ENCODE peak calls at places on chromosomes 1 and 21, in six cellular contexts. One of them, this sample, is unnamed.
A peak's percentile ranks its signal among the peaks of the same experiment; 100 is the strongest.

GRCh38 chr21:38494688-38495087 is 3.6 kb downstream of the ERG start:
- DNase-seq in dorsolateral prefrontal cortex: no peak
- DNase-seq in psoas muscle: no peak
- DNase-seq in HL-60: no peak
- DNase-seq in stomach: no peak
- DNase-seq in thoracic aorta: no peak
- DNase-seq in this sample: no peak

GRCh38 chr21:17051054-17051453 is 461.8 kb upstream of the CXADR start:
- DNase-seq in psoas muscle: no peak
- DNase-seq in HL-60: no peak
- DNase-seq in thoracic aorta: no peak
- DNase-seq in dorsolateral prefrontal cortex: no peak
- DNase-seq in stomach: no peak
- DNase-seq in this sample: peak; percentile 25

GRCh38 chr1:213656482-213656881 is 331.3 kb upstream of the PROX1 start:
- DNase-seq in thoracic aorta: no peak
- DNase-seq in dorsolateral prefrontal cortex: no peak
- DNase-seq in stomach: no peak
- DNase-seq in HL-60: no peak
- DNase-seq in psoas muscle: no peak
- DNase-seq in this sample: no peak

GRCh38 chr1:220498188-220498587 is 29.7 kb upstream of the MARK1 start:
- DNase-seq in thoracic aorta: no peak
- DNase-seq in HL-60: no peak
- DNase-seq in psoas muscle: no peak
- DNase-seq in dorsolateral prefrontal cortex: no peak
- DNase-seq in stomach: no peak
- DNase-seq in this sample: peak; percentile 90

GRCh38 chr1:172378109-172378755 is 42.3 kb upstream of the C1orf105 start:
- DNase-seq in thoracic aorta: no peak
- DNase-seq in psoas muscle: no peak
- DNase-seq in HL-60: no peak
- DNase-seq in dorsolateral prefrontal cortex: no peak
- DNase-seq in stomach: no peak
- DNase-seq in this sample: no peak

GRCh38 chr1:219902951-219903350 is 25.4 kb downstream of the SLC30A10 start:
- DNase-seq in thoracic aorta: no peak
- DNase-seq in HL-60: no peak
- DNase-seq in stomach: no peak
- DNase-seq in psoas muscle: no peak
- DNase-seq in dorsolateral prefrontal cortex: no peak
- DNase-seq in this sample: no peak

GRCh38 chr1:65420590-65421340 is at the start of the genes LEPR and LEPROT:
- DNase-seq in dorsolateral prefrontal cortex: peak; percentile 7
- DNase-seq in HL-60: no peak
- DNase-seq in thoracic aorta: no peak
- DNase-seq in psoas muscle: no peak
- DNase-seq in stomach: no peak
- DNase-seq in this sample: no peak

GRCh38 chr1:171833091-171833822 is 8.0 kb upstream of the DNM3 start:
- DNase-seq in psoas muscle: no peak
- DNase-seq in stomach: no peak
- DNase-seq in HL-60: no peak
- DNase-seq in thoracic aorta: no peak
- DNase-seq in dorsolateral prefrontal cortex: no peak
- DNase-seq in this sample: no peak

GRCh38 chr1:175823401-175823800 is 80.0 kb upstream of the TNR start:
- DNase-seq in psoas muscle: no peak
- DNase-seq in thoracic aorta: no peak
- DNase-seq in HL-60: no peak
- DNase-seq in stomach: no peak
- DNase-seq in dorsolateral prefrontal cortex: no peak
- DNase-seq in this sample: peak; percentile 49

GRCh38 chr1:119438761-119439160 is 23.8 kb downstream of the HSD3B2 start:
- DNase-seq in psoas muscle: no peak
- DNase-seq in dorsolateral prefrontal cortex: no peak
- DNase-seq in stomach: no peak
- DNase-seq in thoracic aorta: no peak
- DNase-seq in HL-60: no peak
- DNase-seq in this sample: no peak

GRCh38 chr1:22878626-22879025 is 94.0 kb downstream of the LACTBL1 start:
- DNase-seq in HL-60: no peak
- DNase-seq in dorsolateral prefrontal cortex: no peak
- DNase-seq in stomach: no peak
- DNase-seq in psoas muscle: no peak
- DNase-seq in thoracic aorta: no peak
- DNase-seq in this sample: peak; percentile 53

GRCh38 chr1:153565529-153566374 is at the start of gene S100A2:
- DNase-seq in psoas muscle: peak; percentile 72
- DNase-seq in stomach: peak; percentile 46
- DNase-seq in HL-60: peak; percentile 70
- DNase-seq in dorsolateral prefrontal cortex: no peak
- DNase-seq in thoracic aorta: peak; percentile 66
- DNase-seq in this sample: peak; percentile 99

GRCh38 chr1:20152599-20152930 is 13.4 kb downstream of the PLA2G2F start:
- DNase-seq in HL-60: no peak
- DNase-seq in stomach: no peak
- DNase-seq in psoas muscle: no peak
- DNase-seq in dorsolateral prefrontal cortex: no peak
- DNase-seq in thoracic aorta: no peak
- DNase-seq in this sample: no peak

GRCh38 chr1:117611121-117611601 is 5.3 kb downstream of the TENT5C start:
- DNase-seq in stomach: no peak
- DNase-seq in psoas muscle: no peak
- DNase-seq in thoracic aorta: no peak
- DNase-seq in dorsolateral prefrontal cortex: no peak
- DNase-seq in HL-60: no peak
- DNase-seq in this sample: no peak

GRCh38 chr1:16145030-16145987 is 10.6 kb downstream of the EPHA2 start:
- DNase-seq in stomach: peak; percentile 94
- DNase-seq in dorsolateral prefrontal cortex: peak; percentile 23
- DNase-seq in thoracic aorta: peak; percentile 64
- DNase-seq in HL-60: no peak
- DNase-seq in psoas muscle: peak; percentile 83
- DNase-seq in this sample: peak; percentile 86

GRCh38 chr1:203428981-203429599 is 46.5 kb upstream of the PRELP start:
- DNase-seq in HL-60: no peak
- DNase-seq in dorsolateral prefrontal cortex: no peak
- DNase-seq in stomach: peak; percentile 55
- DNase-seq in psoas muscle: no peak
- DNase-seq in thoracic aorta: no peak
- DNase-seq in this sample: peak; percentile 15

GRCh38 chr21:42171091-42172053 is 47.6 kb upstream of the ABCG1 start:
- DNase-seq in psoas muscle: no peak
- DNase-seq in thoracic aorta: no peak
- DNase-seq in stomach: peak; percentile 71
- DNase-seq in dorsolateral prefrontal cortex: no peak
- DNase-seq in HL-60: no peak
- DNase-seq in this sample: peak; percentile 94

GRCh38 chr21:41547111-41547510 is 39.2 kb upstream of the TMPRSS2 start:
- DNase-seq in stomach: no peak
- DNase-seq in psoas muscle: no peak
- DNase-seq in HL-60: no peak
- DNase-seq in dorsolateral prefrontal cortex: peak; percentile 14
- DNase-seq in thoracic aorta: no peak
- DNase-seq in this sample: no peak

GRCh38 chr1:7726623-7727022 is 44.5 kb upstream of the VAMP3 start:
- DNase-seq in stomach: no peak
- DNase-seq in psoas muscle: no peak
- DNase-seq in HL-60: no peak
- DNase-seq in thoracic aorta: no peak
- DNase-seq in dorsolateral prefrontal cortex: no peak
- DNase-seq in this sample: peak; percentile 8

GRCh38 chr1:8905582-8906191 is 27.2 kb upstream of the ENO1 start:
- DNase-seq in psoas muscle: no peak
- DNase-seq in dorsolateral prefrontal cortex: no peak
- DNase-seq in thoracic aorta: no peak
- DNase-seq in HL-60: no peak
- DNase-seq in stomach: no peak
- DNase-seq in this sample: peak; percentile 53

GRCh38 chr1:36497207-36497606 is 14.5 kb upstream of the CSF3R start:
- DNase-seq in stomach: no peak
- DNase-seq in psoas muscle: no peak
- DNase-seq in dorsolateral prefrontal cortex: no peak
- DNase-seq in thoracic aorta: no peak
- DNase-seq in HL-60: no peak
- DNase-seq in this sample: peak; percentile 34

GRCh38 chr1:201156819-201157218 is 2.5 kb upstream of the TMEM9 start:
- DNase-seq in dorsolateral prefrontal cortex: no peak
- DNase-seq in psoas muscle: no peak
- DNase-seq in thoracic aorta: no peak
- DNase-seq in stomach: no peak
- DNase-seq in HL-60: no peak
- DNase-seq in this sample: no peak

GRCh38 chr1:204104331-204105222 is 31.7 kb downstream of the SOX13 start:
- DNase-seq in psoas muscle: no peak
- DNase-seq in thoracic aorta: no peak
- DNase-seq in stomach: peak; percentile 44
- DNase-seq in HL-60: no peak
- DNase-seq in dorsolateral prefrontal cortex: no peak
- DNase-seq in this sample: peak; percentile 49

GRCh38 chr1:174153085-174153824 is 6.1 kb upstream of the RABGAP1L start:
- DNase-seq in HL-60: no peak
- DNase-seq in dorsolateral prefrontal cortex: no peak
- DNase-seq in psoas muscle: no peak
- DNase-seq in thoracic aorta: no peak
- DNase-seq in stomach: no peak
- DNase-seq in this sample: peak; percentile 91

DNA sequence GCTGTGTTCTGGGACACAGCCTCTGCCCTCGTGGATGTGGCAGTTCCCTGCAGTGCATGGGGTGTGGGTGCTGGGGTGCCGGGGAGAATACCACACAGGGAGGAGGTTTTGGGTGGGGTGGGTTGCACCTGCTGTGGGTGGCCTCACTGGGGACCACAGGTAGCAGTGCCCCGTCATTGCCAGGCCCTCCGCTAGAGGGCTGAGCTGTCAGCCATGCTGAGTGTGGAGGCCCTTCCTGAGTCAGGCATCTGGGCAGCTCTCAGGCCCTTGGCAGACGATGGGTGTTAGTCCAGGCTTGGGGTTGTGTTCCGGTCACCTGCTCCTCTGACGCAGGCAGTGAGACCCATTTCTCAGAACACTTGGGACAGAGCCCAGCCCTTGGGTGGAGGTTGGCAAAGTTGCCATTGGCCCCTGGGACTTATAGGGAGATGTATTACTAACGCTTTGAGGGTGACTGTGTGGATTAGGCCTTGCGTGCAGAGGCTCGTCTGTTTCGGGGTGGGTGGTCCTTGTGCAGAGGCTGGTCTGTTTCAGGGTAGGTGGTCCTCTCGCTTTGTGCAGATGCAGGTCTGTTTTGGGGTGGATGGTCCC is 23.9 kb downstream of the PCNT start:
- DNase-seq in thoracic aorta: no peak
- DNase-seq in psoas muscle: peak; percentile 97
- DNase-seq in dorsolateral prefrontal cortex: no peak
- DNase-seq in HL-60: no peak
- DNase-seq in stomach: no peak
- DNase-seq in this sample: no peak
- TF ChIP-seq CTCF in thoracic aorta: peak; percentile 28
- TF ChIP-seq CTCF in psoas muscle: peak; percentile 78
- TF ChIP-seq CTCF in dorsolateral prefrontal cortex: no peak
- TF ChIP-seq CTCF in HL-60: peak; percentile 40
- TF ChIP-seq CTCF in stomach: no peak
- TF ChIP-seq CTCF in this sample: peak; percentile 5

DNA sequence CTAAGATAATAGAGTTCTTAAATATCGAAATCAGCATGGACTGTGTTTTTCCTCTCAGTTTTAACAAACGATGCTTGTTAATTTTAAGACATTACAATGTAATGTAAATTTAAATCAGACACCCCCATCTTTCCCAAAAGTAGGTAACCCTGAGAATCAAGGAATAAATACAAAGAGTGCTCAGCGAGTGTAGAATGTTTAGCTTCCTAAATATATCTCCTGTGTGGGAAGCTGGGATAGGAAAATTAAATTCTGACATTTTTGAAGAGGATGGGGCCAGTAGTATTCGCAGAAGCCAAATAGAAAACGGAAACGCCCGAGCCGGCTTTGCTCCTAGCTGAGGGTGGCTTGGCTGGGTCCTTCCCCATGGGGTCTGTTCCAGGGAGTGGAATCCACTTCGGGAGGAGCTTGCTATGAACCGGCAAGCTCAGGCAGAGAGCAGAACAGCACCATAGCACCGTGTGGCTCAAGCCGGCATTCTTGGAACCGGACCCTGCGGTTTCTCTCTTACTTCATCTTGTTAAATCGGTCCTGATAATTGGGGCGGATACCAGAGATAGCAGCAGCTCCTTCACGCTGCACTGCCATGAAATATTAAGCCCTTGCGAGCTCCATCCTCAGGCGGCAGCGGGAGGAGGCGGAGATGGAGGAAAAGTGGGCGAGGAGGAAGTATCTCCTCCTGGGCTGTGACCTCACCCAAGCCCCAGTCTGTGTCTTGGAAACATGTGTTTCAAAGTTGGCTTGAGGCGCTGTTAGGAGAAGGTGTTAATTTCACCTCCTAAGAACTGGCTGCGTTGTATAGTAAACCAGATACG is 24.9 kb downstream of the MAP3K7CL start:
- DNase-seq in thoracic aorta: no peak
- DNase-seq in HL-60: no peak
- DNase-seq in psoas muscle: peak; percentile 82
- DNase-seq in stomach: no peak
- DNase-seq in dorsolateral prefrontal cortex: no peak
- DNase-seq in this sample: peak; percentile 63
- H3K4me3 ChIP-seq in thoracic aorta: peak overlapping the region; percentile 66
- H3K4me3 ChIP-seq in HL-60: no peak overlapping the region
- H3K4me3 ChIP-seq in psoas muscle: peak overlapping the region; percentile 34
- H3K4me3 ChIP-seq in stomach: peak overlapping the region; percentile 12
- H3K4me3 ChIP-seq in dorsolateral prefrontal cortex: peak overlapping the region; percentile 43
- H3K4me3 ChIP-seq in this sample: no peak overlapping the region

DNA sequence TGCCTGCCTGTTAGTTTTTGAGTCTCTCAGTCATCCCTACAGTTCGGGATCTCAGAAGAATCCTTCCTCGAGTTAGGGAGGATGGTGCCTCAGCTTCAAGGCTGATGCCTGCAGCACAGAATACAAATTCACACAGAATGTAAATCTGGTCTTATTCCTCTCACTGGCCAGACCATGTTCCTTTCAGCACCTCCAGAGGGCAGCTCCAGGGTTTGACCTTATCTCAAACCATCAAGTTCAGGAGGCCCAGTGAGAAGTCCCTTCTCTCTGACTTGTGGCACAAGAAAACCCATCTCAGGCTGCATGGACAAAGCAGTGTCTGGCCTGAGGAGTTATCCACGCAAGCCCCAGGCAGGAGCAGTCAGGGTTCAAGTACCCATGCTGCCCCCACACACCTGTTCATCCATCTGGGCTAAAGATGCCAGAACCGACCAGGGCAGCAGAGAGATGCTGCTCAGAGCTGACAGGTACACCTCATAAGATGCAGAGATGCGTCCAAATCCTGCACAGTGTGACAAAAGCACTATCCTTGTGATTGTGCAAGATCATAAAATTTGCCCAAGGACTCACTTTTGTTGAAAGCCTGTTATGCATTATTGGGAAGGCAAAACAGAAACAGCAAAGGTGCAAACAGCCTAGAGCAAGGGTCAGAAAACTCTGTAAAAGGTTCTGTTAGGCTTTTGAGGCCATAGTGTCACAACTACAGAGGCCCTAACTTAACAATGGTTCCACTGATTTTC is 49.8 kb downstream of the BCAR3 start:
- DNase-seq in HL-60: no peak
- DNase-seq in thoracic aorta: no peak
- DNase-seq in psoas muscle: no peak
- DNase-seq in dorsolateral prefrontal cortex: no peak
- DNase-seq in stomach: no peak
- DNase-seq in this sample: no peak
- TF ChIP-seq CTCF in HL-60: no peak
- TF ChIP-seq CTCF in thoracic aorta: no peak
- TF ChIP-seq CTCF in psoas muscle: peak; percentile 15
- TF ChIP-seq CTCF in dorsolateral prefrontal cortex: no peak
- TF ChIP-seq CTCF in stomach: no peak
- TF ChIP-seq CTCF in this sample: no peak

GRCh38 chr1:67427947-67428346 is 2.3 kb downstream of the SERBP1 start:
- DNase-seq in dorsolateral prefrontal cortex: no peak
- DNase-seq in psoas muscle: no peak
- DNase-seq in stomach: no peak
- DNase-seq in HL-60: no peak
- DNase-seq in thoracic aorta: no peak
- DNase-seq in this sample: no peak
- H3K4me3 ChIP-seq in dorsolateral prefrontal cortex: peak overlapping the region; percentile 88
- H3K4me3 ChIP-seq in psoas muscle: peak overlapping the region; percentile 89
- H3K4me3 ChIP-seq in stomach: peak overlapping the region; percentile 93
- H3K4me3 ChIP-seq in HL-60: peak overlapping the region; percentile 92
- H3K4me3 ChIP-seq in thoracic aorta: peak overlapping the region; percentile 95
- H3K4me3 ChIP-seq in this sample: peak overlapping the region; percentile 68